ENCODE peak calls at places on chromosomes 11 and 22, in eight cellular contexts. Q is cardiac muscle cell; V is coronary artery; P is fibroblast of lung; I is mammary epithelial cell; D is spleen; N is CD8-positive, alpha-beta memory T cell; R is brain microvascular endothelial cell. U is an unnamed sample.

GRCh38 chr22:17334054-17334453 is 35.2 kb upstream of the CECR2 start:
- DNase-seq in R (no peak), N (no peak), Q (no peak), I (no peak), V (no peak), D (no peak), P (no peak), U (no peak)

GRCh38 chr11:106076421-106076922 is 675 bp downstream of the KBTBD3 start:
- DNase-seq in I (no peak), P (no peak), D (no peak), V (no peak), N (no peak), Q (no peak), R (no peak), U (no peak)

GRCh38 chr22:43345761-43346261 is 2.6 kb upstream of the SCUBE1 start:
- DNase-seq in R (no peak), P (no peak), Q (no peak), D (peak), I (no peak), N (no peak), V (no peak), U (no peak)

GRCh38 chr11:32012066-32012465 is 78.8 kb upstream of the RCN1 start:
- DNase-seq in D (no peak), I (no peak), P (no peak), Q (no peak), R (no peak), N (no peak), V (no peak), U (no peak)

GRCh38 chr11:1194231-1194976 is 28.5 kb upstream of the MUC5B start:
- DNase-seq in Q (no peak), R (no peak), V (peak), I (no peak), N (no peak), D (peak), P (no peak), U (no peak)

GRCh38 chr22:24741357-24741756 is 33.2 kb downstream of the PIWIL3 start:
- DNase-seq in P (no peak), N (no peak), Q (no peak), D (no peak), R (no peak), I (no peak), V (no peak), U (no peak)

GRCh38 chr11:117597083-117597482 is 199.9 kb downstream of the DSCAML1 start:
- DNase-seq in V (no peak), D (no peak), I (peak), Q (peak), P (peak), N (no peak), R (peak), U (peak)

GRCh38 chr11:64074239-64074638 is 38.5 kb downstream of the FLRT1 start:
- DNase-seq in D (no peak), N (no peak), Q (peak), V (no peak), I (peak), P (peak), R (no peak), U (no peak)

GRCh38 chr11:1532606-1533341 is 39.3 kb downstream of the DUSP8 start:
- DNase-seq in D (no peak), P (no peak), Q (no peak), R (no peak), I (peak), V (no peak), N (no peak), U (no peak)

GRCh38 chr11:112795142-112795815 is 165.9 kb upstream of the NCAM1 start:
- DNase-seq in P (peak), Q (peak), N (no peak), D (no peak), I (peak), R (peak), V (peak), U (no peak)

GRCh38 chr22:47695176-47695575 is 932.7 kb downstream of the TBC1D22A start:
- DNase-seq in N (no peak), P (no peak), R (no peak), Q (no peak), I (no peak), D (no peak), V (no peak), U (no peak)

GRCh38 chr11:60912223-60912850 is 1.6 kb upstream of the TMEM109 start:
- DNase-seq in N (peak), P (no peak), V (no peak), I (no peak), D (no peak), R (no peak), Q (no peak), U (no peak)

GRCh38 chr11:77093987-77094840 is 8.4 kb upstream of the OMP start:
- DNase-seq in Q (no peak), D (peak), R (no peak), N (no peak), I (no peak), P (no peak), V (no peak), U (no peak)

GRCh38 chr11:56932572-56933235 is 56.0 kb upstream of the OR5AK2 start:
- DNase-seq in R (peak), Q (peak), N (no peak), D (no peak), P (peak), I (peak), V (no peak), U (no peak)

GRCh38 chr11:8282621-8283509 is 19.2 kb upstream of the LMO1 start:
- DNase-seq in Q (no peak), V (peak), D (peak), N (no peak), P (no peak), R (no peak), I (no peak), U (no peak)

GRCh38 chr11:66595245-66595904 is 2.4 kb downstream of the CCS start:
- DNase-seq in Q (peak), N (peak), D (no peak), P (peak), I (no peak), V (no peak), R (no peak), U (no peak)

GRCh38 chr11:76669901-76670474 is 559 bp downstream of the LRRC32 start:
- DNase-seq in D (peak), P (peak), N (no peak), V (no peak), I (no peak), R (peak), Q (peak), U (no peak)

GRCh38 chr11:81869337-81870065 is 864.2 kb downstream of the FAM181B start:
- DNase-seq in I (peak), Q (peak), R (peak), P (peak), D (peak), N (peak), V (no peak), U (peak)

GRCh38 chr11:3959015-3959917 is 103.8 kb downstream of the STIM1 start:
- DNase-seq in I (peak), N (no peak), Q (peak), V (no peak), R (peak), D (no peak), P (peak), U (no peak)

GRCh38 chr11:1087279-1087960 is 12.7 kb downstream of the MUC2 start:
- DNase-seq in R (no peak), I (no peak), D (no peak), V (no peak), Q (no peak), N (no peak), P (no peak), U (no peak)

GRCh38 chr11:83655996-83656395 is 369.8 kb upstream of the CCDC90B start:
- DNase-seq in V (no peak), Q (no peak), P (no peak), N (no peak), D (no peak), R (no peak), I (no peak), U (no peak)

GRCh38 chr11:47523491-47524199 is 29.3 kb downstream of the CELF1 start:
- DNase-seq in P (peak), D (no peak), Q (peak), I (peak), N (peak), V (no peak), R (peak), U (peak)

GRCh38 chr11:47516155-47516554 is 36.8 kb downstream of the CELF1 start:
- DNase-seq in V (no peak), P (no peak), N (no peak), Q (no peak), D (no peak), R (no peak), I (no peak), U (no peak)

GRCh38 chr11:47516984-47517853 is 35.7 kb downstream of the CELF1 start:
- DNase-seq in Q (no peak), R (no peak), D (no peak), V (no peak), N (no peak), I (no peak), P (no peak), U (no peak)

GRCh38 chr11:47514825-47515647 is 37.9 kb downstream of the CELF1 start:
- DNase-seq in I (peak), Q (peak), D (no peak), N (no peak), R (peak), V (no peak), P (peak), U (no peak)

DNA sequence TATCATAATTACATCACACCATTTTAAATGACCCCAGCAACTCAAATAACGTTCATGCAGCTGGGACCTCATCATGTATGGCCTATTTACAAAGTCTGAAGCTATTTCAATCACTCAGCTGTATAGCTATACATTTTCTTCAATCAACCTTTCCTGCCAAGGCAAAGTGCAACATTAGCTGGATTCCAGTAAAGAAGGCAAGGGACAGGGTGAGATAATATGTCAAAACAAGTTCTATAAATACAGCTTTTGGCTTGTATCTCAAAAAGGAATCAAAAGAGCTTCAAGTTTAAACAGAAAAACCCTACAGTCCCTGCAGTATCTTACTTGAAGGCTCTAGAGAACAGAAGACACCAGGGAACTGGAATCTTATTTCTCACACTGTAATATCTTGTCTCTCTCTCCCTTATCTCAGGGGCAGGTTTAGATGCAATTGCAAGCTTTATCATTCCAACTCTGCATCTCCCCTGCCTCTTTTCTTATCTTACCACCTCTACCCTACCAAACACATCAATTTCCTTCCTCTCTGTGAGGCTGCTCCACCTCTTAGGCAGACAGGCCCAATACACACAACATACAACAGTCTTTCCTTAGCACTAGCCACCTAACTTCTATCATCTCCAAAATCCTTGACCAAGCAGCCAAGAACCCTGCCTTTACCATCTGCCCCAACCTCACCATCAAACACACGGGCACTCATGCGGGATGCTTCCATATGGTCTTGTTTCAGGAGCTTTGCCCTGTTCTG is 34.5 kb downstream of the CELF1 start:
- DNase-seq in P (no peak), I (no peak), V (no peak), Q (no peak), R (no peak), N (no peak), D (no peak), U (peak)
- H3K27ac ChIP-seq in P (no peak), I (no peak), V (peak), Q (peak), R (no peak), N (no peak), D (peak), U (peak)

DNA sequence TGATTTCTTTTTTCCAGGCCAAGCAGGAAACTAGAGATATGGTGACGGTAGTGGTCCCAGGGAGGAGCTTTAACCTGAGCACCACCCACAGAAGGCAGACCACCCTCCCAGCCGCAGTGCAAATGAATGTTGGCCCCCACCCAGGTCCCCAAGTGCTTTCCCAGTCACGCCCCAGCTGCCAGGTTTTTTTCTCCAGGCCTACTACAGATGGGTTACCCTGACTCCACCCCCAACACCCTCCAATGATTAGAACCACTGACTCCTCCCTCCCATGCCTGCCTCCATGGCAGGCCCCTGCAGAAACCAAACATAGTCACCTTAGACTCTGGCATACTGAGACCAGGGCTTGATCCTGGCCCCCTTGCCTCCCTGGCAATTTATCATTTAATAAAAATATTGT is 58.7 kb upstream of the CHST1 start:
- DNase-seq in P (no peak), R (no peak), Q (no peak), D (no peak), N (no peak), V (no peak), I (no peak), U (no peak)
- H3K27ac ChIP-seq in P (no peak), R (no peak), Q (no peak), D (no peak), N (no peak), V (no peak), I (no peak), U (no peak)

GRCh38 chr22:36282078-36282831 is 29.3 kb downstream of the APOL1 start:
- DNase-seq in N (no peak), V (no peak), Q (no peak), I (no peak), P (no peak), R (no peak), D (peak), U (no peak)
- H3K27ac ChIP-seq in N (no peak), V (no peak), Q (peak), I (no peak), P (no peak), R (no peak), D (no peak), U (no peak)

DNA sequence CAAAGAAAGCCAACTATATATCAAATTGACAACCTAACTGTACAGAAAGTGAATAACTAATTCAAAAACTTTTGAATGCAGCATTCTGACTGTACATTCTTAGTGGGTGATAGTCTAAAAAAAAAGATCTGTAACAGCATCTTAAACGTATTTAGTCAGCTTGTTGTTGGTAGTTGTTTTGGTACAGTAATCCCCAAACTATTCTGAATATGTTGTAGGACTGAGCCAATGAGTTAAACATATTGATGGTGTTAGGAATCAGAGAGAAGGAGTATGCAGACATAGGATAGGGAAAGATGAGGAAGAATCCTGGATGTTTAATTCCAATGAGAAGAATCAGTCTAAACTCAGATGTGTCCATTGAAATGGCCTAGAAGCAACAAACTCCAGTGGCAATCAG is 41.9 kb upstream of the KIRREL3 start:
- DNase-seq in I (peak), R (no peak), N (no peak), V (no peak), D (no peak), P (no peak), Q (no peak), U (no peak)
- H3K27ac ChIP-seq in I (no peak), R (no peak), N (no peak), V (no peak), D (no peak), P (no peak), Q (no peak), U (no peak)

GRCh38 chr11:119334173-119334930 is at the start of gene RNF26:
- DNase-seq in P (peak), V (peak), Q (peak), D (peak), I (peak), R (peak), N (peak), U (peak)
- H3K27ac ChIP-seq in P (peak), V (peak), Q (peak), D (peak), I (peak), R (peak), N (peak), U (peak)

GRCh38 chr11:104003491-104003890 is 32.9 kb upstream of the DDI1 start:
- DNase-seq in V (no peak), N (no peak), D (no peak), R (peak), Q (peak), P (peak), I (peak), U (no peak)
- H3K27ac ChIP-seq in V (no peak), N (no peak), D (no peak), R (no peak), Q (peak), P (no peak), I (no peak), U (no peak)

DNA sequence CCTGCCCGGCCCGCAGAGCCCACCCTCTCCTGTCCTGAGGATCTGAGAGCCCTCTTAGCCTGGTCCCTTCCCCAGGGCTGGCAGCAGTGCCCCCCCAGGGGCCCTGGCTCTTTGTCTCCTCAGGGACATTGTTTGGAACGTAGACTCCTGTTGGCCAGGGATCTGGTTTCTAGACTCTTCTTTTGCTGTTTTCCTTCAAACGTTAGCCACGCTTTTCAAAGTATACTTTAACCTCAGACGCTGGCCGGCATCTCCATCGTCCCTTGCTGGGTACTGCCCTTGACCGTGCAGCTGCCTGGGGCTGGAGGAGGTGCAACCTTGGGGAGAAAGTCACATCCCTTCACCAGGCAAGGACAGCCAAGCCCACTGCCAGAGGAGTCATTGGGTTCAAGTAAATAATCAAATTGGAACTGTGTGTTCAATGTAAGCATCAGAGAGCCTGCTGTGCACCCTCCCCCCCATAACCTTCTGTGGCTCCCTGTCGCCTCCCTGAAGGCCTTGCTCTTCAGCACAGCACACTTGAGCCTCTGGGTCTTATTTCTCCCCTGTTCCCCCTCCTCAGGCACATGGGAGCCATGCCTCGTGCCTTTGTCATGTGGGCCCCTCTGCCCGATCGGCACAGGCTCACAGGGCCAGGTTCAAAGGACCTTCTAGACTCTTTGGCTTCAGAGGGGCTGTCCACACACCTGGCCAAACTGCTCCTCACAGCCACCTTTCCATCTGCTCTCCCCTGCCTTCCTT is 21.8 kb upstream of the WNT7B start:
- DNase-seq in Q (no peak), I (no peak), D (peak), V (no peak), N (no peak), P (no peak), R (no peak), U (no peak)
- H3K27ac ChIP-seq in Q (no peak), I (no peak), D (peak), V (peak), N (no peak), P (no peak), R (no peak), U (no peak)

GRCh38 chr11:110128161-110128560 is 35.0 kb downstream of the ZC3H12C start:
- DNase-seq in I (no peak), Q (peak), D (no peak), P (peak), N (no peak), R (peak), V (no peak), U (no peak)
- H3K27ac ChIP-seq in I (peak), Q (no peak), D (no peak), P (no peak), N (no peak), R (peak), V (no peak), U (no peak)

GRCh38 chr22:35517769-35518530 is 22.7 kb upstream of the RASD2 start:
- DNase-seq in Q (no peak), N (no peak), V (no peak), P (no peak), D (no peak), R (no peak), I (no peak), U (no peak)

GRCh38 chr22:35521358-35522264 is 19.0 kb upstream of the RASD2 start:
- DNase-seq in Q (no peak), V (no peak), R (no peak), N (no peak), I (peak), P (no peak), D (no peak), U (no peak)

GRCh38 chr22:35518781-35519180 is 21.9 kb upstream of the RASD2 start:
- DNase-seq in R (no peak), P (no peak), N (no peak), Q (no peak), V (no peak), I (no peak), D (no peak), U (no peak)

GRCh38 chr22:35517207-35517606 is 23.4 kb upstream of the RASD2 start:
- DNase-seq in V (no peak), R (no peak), D (no peak), Q (no peak), P (no peak), I (no peak), N (no peak), U (no peak)

GRCh38 chr22:35519306-35520000 is 21.2 kb upstream of the RASD2 start:
- DNase-seq in R (no peak), Q (no peak), D (no peak), N (no peak), I (no peak), V (no peak), P (no peak), U (no peak)
- H3K27ac ChIP-seq in R (no peak), Q (no peak), D (no peak), N (no peak), I (no peak), V (no peak), P (no peak), U (no peak)

DNA sequence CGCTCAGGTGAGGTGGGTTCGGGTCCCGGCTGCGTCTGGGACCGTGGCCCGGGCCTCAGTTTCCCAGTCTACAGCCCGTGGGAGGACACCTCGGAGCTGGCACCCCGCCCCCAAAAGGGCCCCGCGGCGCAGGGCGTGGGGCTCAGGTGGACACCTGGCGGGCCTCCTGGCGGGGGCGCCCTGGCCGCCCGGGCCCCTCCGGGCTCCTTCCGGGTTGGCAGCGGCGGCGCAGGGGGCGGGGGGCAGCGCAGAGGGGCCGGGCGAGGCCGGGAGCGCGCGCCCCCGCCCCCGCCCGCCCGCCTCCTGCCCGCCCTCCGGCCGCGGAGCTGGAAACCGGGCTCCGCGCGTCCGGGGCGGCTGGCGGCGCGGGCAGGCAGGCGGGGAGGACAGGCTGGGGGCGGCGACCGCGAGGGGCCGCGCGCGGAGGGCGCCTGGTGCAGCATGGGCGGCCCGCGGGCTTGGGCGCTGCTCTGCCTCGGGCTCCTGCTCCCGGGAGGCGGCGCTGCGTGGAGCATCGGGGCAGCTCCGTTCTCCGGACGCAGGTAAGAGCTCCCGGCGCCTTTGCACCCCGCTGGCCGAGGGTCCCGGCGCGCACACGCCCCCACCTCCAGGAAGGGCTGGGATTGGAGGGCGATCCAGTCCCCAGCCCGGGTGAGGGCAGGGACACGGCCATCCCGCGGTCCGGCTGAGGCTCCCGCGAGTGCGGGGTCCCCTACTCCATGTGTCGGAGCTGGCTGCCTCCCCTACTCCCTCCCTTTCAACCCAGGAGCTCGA is at the start of gene EMID1:
- DNase-seq in V (no peak), I (no peak), P (no peak), D (peak), R (no peak), N (no peak), Q (peak), U (no peak)
- H3K27ac ChIP-seq in V (no peak), I (no peak), P (no peak), D (peak), R (no peak), N (peak), Q (no peak), U (no peak)